ENCODE peak calls at places on chromosome 16, in ten cellular contexts. L is neuronal stem cell, F is A549, Z is ELF-1, N is activated gamma-delta T cell treated with Interleukin-2 at 50 U/mL for 16 hours, W is ELR, R is NCI-H446, C is A673, X is left kidney, H is GDM1. I is an unnamed sample.

GRCh38 chr16:19884021-19884485 is 595 bp downstream of the GPRC5B start:
- DNase-seq in H (no peak), X (peak; percentile 68), W (peak; percentile 22), F (no peak), N (no peak), L (no peak), Z (no peak), C (no peak), R (no peak), I (peak; percentile 70)

GRCh38 chr16:80682435-80683070 is 121.8 kb downstream of the CDYL2 start:
- DNase-seq in W (peak; percentile 65), H (no peak), N (no peak), X (no peak), C (no peak), R (no peak), Z (no peak), L (no peak), F (no peak), I (no peak)

GRCh38 chr16:54928016-54928356 is 2.7 kb upstream of the IRX5 start:
- DNase-seq in Z (no peak), W (peak; percentile 51), F (peak; percentile 27), L (peak; percentile 30), H (no peak), X (peak; percentile 52), N (no peak), C (peak; percentile 49), R (no peak), I (peak; percentile 52)

GRCh38 chr16:69253796-69254426 is 57.2 kb upstream of the VPS4A start:
- DNase-seq in Z (no peak), N (no peak), L (no peak), F (no peak), R (no peak), H (no peak), W (no peak), C (no peak), X (no peak), I (no peak)

GRCh38 chr16:66619534-66620418 is 15.3 kb downstream of the CMTM3 start:
- DNase-seq in H (no peak), R (no peak), X (peak; percentile 73), L (no peak), Z (peak; percentile 56), C (peak; percentile 60), F (no peak), W (peak; percentile 67), N (no peak), I (no peak)

GRCh38 chr16:80803341-80804060 is 897 bp downstream of the CDYL2 start:
- DNase-seq in F (no peak), Z (no peak), W (peak; percentile 36), C (peak; percentile 22), X (peak; percentile 77), R (no peak), H (no peak), L (peak; percentile 20), N (peak; percentile 40), I (no peak)

GRCh38 chr16:11100239-11100750 is 155.7 kb downstream of the SOCS1 start:
- DNase-seq in X (peak; percentile 81), W (peak; percentile 92), N (no peak), H (no peak), R (peak; percentile 82), Z (peak; percentile 79), L (no peak), F (no peak), C (peak; percentile 46), I (no peak)

GRCh38 chr16:80166082-80166481 is 374.7 kb upstream of the DYNLRB2 start:
- DNase-seq in H (no peak), R (no peak), Z (no peak), X (no peak), F (no peak), N (no peak), L (no peak), C (no peak), W (peak; percentile 34), I (no peak)

GRCh38 chr16:6032438-6032837 is 934.8 kb upstream of the EEF2KMT start:
- DNase-seq in F (no peak), C (no peak), W (no peak), N (no peak), L (no peak), R (no peak), H (no peak), X (no peak), Z (no peak), I (no peak)

I was measured in NCI-H146.